ENCODE peak calls at places on chromosome 19, in nine cellular contexts. One of them, this sample, is unnamed.

GRCh38 chr19:11382898-11383705 is 1.0 kb downstream of the EPOR start:
- DNase-seq in astrocyte: no peak
- DNase-seq in GM23248: peak; percentile 55
- DNase-seq in fibroblast of lung: no peak
- DNase-seq in PC-3: peak; percentile 68
- DNase-seq in neural progenitor cell: peak; percentile 68
- DNase-seq in GM23338: peak; percentile 85
- DNase-seq in PC-9: no peak
- DNase-seq in hepatocyte: peak; percentile 81
- DNase-seq in this sample: no peak

GRCh38 chr19:58350871-58351557 is 2.3 kb downstream of the A1BG start:
- DNase-seq in astrocyte: no peak
- DNase-seq in hepatocyte: no peak
- DNase-seq in fibroblast of lung: no peak
- DNase-seq in PC-3: no peak
- DNase-seq in PC-9: no peak
- DNase-seq in neural progenitor cell: no peak
- DNase-seq in GM23248: no peak
- DNase-seq in GM23338: no peak
- DNase-seq in this sample: no peak

GRCh38 chr19:5308471-5309437 is 31.9 kb downstream of the PTPRS start:
- DNase-seq in GM23338: no peak
- DNase-seq in hepatocyte: peak; percentile 38
- DNase-seq in neural progenitor cell: no peak
- DNase-seq in astrocyte: peak; percentile 88
- DNase-seq in GM23248: peak; percentile 68
- DNase-seq in PC-9: no peak
- DNase-seq in fibroblast of lung: peak; percentile 95
- DNase-seq in PC-3: no peak
- DNase-seq in this sample: peak; percentile 87

GRCh38 chr19:35141627-35142401 is 1.2 kb upstream of the FXYD7 start:
- DNase-seq in hepatocyte: no peak
- DNase-seq in neural progenitor cell: peak; percentile 42
- DNase-seq in fibroblast of lung: no peak
- DNase-seq in GM23338: no peak
- DNase-seq in PC-9: no peak
- DNase-seq in PC-3: no peak
- DNase-seq in GM23248: no peak
- DNase-seq in astrocyte: no peak
- DNase-seq in this sample: no peak

GRCh38 chr19:55962186-55962585 is 14.6 kb downstream of the NLRP8 start:
- DNase-seq in PC-9: no peak
- DNase-seq in neural progenitor cell: no peak
- DNase-seq in PC-3: peak; percentile 72
- DNase-seq in astrocyte: no peak
- DNase-seq in GM23248: no peak
- DNase-seq in GM23338: no peak
- DNase-seq in fibroblast of lung: no peak
- DNase-seq in hepatocyte: no peak
- DNase-seq in this sample: no peak

GRCh38 chr19:41564515-41565383 is 11.2 kb upstream of the CEACAM21 start:
- DNase-seq in fibroblast of lung: no peak
- DNase-seq in GM23248: peak; percentile 47
- DNase-seq in GM23338: peak; percentile 69
- DNase-seq in PC-3: no peak
- DNase-seq in hepatocyte: no peak
- DNase-seq in PC-9: no peak
- DNase-seq in neural progenitor cell: peak; percentile 32
- DNase-seq in astrocyte: no peak
- DNase-seq in this sample: no peak

GRCh38 chr19:51777570-51778460 is 16.8 kb downstream of the FPR2 start:
- DNase-seq in astrocyte: peak; percentile 74
- DNase-seq in GM23248: peak; percentile 85
- DNase-seq in PC-9: peak; percentile 63
- DNase-seq in neural progenitor cell: peak; percentile 85
- DNase-seq in GM23338: peak; percentile 93
- DNase-seq in fibroblast of lung: peak; percentile 90
- DNase-seq in PC-3: peak; percentile 87
- DNase-seq in hepatocyte: peak; percentile 91
- DNase-seq in this sample: peak; percentile 68

GRCh38 chr19:16258440-16258903 is 60.8 kb downstream of the AP1M1 start:
- DNase-seq in fibroblast of lung: no peak
- DNase-seq in PC-9: no peak
- DNase-seq in hepatocyte: no peak
- DNase-seq in PC-3: no peak
- DNase-seq in astrocyte: no peak
- DNase-seq in neural progenitor cell: no peak
- DNase-seq in GM23338: no peak
- DNase-seq in GM23248: no peak
- DNase-seq in this sample: no peak

GRCh38 chr19:6271721-6272410 is 7.9 kb downstream of the MLLT1 start:
- DNase-seq in PC-3: peak; percentile 30
- DNase-seq in GM23338: peak; percentile 56
- DNase-seq in fibroblast of lung: peak; percentile 74
- DNase-seq in neural progenitor cell: peak; percentile 31
- DNase-seq in astrocyte: peak; percentile 80
- DNase-seq in GM23248: peak; percentile 89
- DNase-seq in hepatocyte: peak; percentile 76
- DNase-seq in PC-9: no peak
- DNase-seq in this sample: no peak

GRCh38 chr19:58356236-58356970 is 3.1 kb upstream of the A1BG start:
- DNase-seq in GM23248: peak; percentile 57
- DNase-seq in PC-3: no peak
- DNase-seq in PC-9: no peak
- DNase-seq in fibroblast of lung: peak; percentile 39
- DNase-seq in neural progenitor cell: no peak
- DNase-seq in astrocyte: no peak
- DNase-seq in hepatocyte: no peak
- DNase-seq in GM23338: peak; percentile 82
- DNase-seq in this sample: peak; percentile 18

GRCh38 chr19:22882797-22883196 is 50.7 kb downstream of the ZNF723 start:
- DNase-seq in GM23248: peak; percentile 27
- DNase-seq in neural progenitor cell: peak; percentile 2
- DNase-seq in PC-3: peak; percentile 68
- DNase-seq in hepatocyte: peak; percentile 13
- DNase-seq in PC-9: peak; percentile 55
- DNase-seq in GM23338: peak; percentile 78
- DNase-seq in astrocyte: peak; percentile 0
- DNase-seq in fibroblast of lung: peak; percentile 12
- DNase-seq in this sample: peak; percentile 17

GRCh38 chr19:18433735-18434398 is 4.1 kb downstream of the ISYNA1 start:
- DNase-seq in astrocyte: no peak
- DNase-seq in hepatocyte: no peak
- DNase-seq in PC-3: no peak
- DNase-seq in GM23248: no peak
- DNase-seq in GM23338: peak; percentile 85
- DNase-seq in neural progenitor cell: peak; percentile 70
- DNase-seq in PC-9: no peak
- DNase-seq in fibroblast of lung: no peak
- DNase-seq in this sample: no peak

GRCh38 chr19:17125728-17126677 is 50.4 kb downstream of the MYO9B start:
- DNase-seq in PC-3: no peak
- DNase-seq in hepatocyte: no peak
- DNase-seq in astrocyte: no peak
- DNase-seq in fibroblast of lung: peak; percentile 46
- DNase-seq in PC-9: no peak
- DNase-seq in GM23248: peak; percentile 72
- DNase-seq in neural progenitor cell: no peak
- DNase-seq in GM23338: peak; percentile 41
- DNase-seq in this sample: no peak

GRCh38 chr19:10163557-10163956 is 31.2 kb downstream of the DNMT1 start:
- DNase-seq in hepatocyte: no peak
- DNase-seq in fibroblast of lung: no peak
- DNase-seq in PC-3: no peak
- DNase-seq in GM23338: no peak
- DNase-seq in astrocyte: no peak
- DNase-seq in GM23248: no peak
- DNase-seq in PC-9: no peak
- DNase-seq in neural progenitor cell: no peak
- DNase-seq in this sample: no peak

GRCh38 chr19:45253396-45254027 is 2.4 kb downstream of the MARK4 start:
- DNase-seq in GM23338: no peak
- DNase-seq in PC-3: no peak
- DNase-seq in fibroblast of lung: no peak
- DNase-seq in hepatocyte: no peak
- DNase-seq in GM23248: peak; percentile 63
- DNase-seq in astrocyte: peak; percentile 17
- DNase-seq in neural progenitor cell: no peak
- DNase-seq in PC-9: no peak
- DNase-seq in this sample: peak; percentile 46

GRCh38 chr19:35692010-35692409 is 12.3 kb upstream of the ZBTB32 start:
- DNase-seq in astrocyte: no peak
- DNase-seq in PC-9: peak; percentile 55
- DNase-seq in GM23248: no peak
- DNase-seq in fibroblast of lung: no peak
- DNase-seq in PC-3: peak; percentile 23
- DNase-seq in hepatocyte: no peak
- DNase-seq in neural progenitor cell: no peak
- DNase-seq in GM23338: no peak
- DNase-seq in this sample: no peak

GRCh38 chr19:49921871-49922755 is 6.9 kb upstream of the ATF5 start:
- DNase-seq in GM23338: no peak
- DNase-seq in hepatocyte: no peak
- DNase-seq in neural progenitor cell: no peak
- DNase-seq in GM23248: peak; percentile 86
- DNase-seq in PC-9: no peak
- DNase-seq in fibroblast of lung: peak; percentile 61
- DNase-seq in PC-3: peak; percentile 40
- DNase-seq in astrocyte: peak; percentile 47
- DNase-seq in this sample: peak; percentile 50
- H3K4me1 ChIP-seq in GM23338: peaks cover 5% of the 10 kb centered on the region
- H3K4me1 ChIP-seq in hepatocyte: no peaks in the 10 kb centered on the region
- H3K4me1 ChIP-seq in neural progenitor cell: no peaks in the 10 kb centered on the region
- H3K4me1 ChIP-seq in GM23248: peaks cover 12% of the 10 kb centered on the region
- H3K4me1 ChIP-seq in PC-9: peaks cover 2% of the 10 kb centered on the region
- H3K4me1 ChIP-seq in fibroblast of lung: peaks cover 7% of the 10 kb centered on the region
- H3K4me1 ChIP-seq in PC-3: peaks cover 12% of the 10 kb centered on the region
- H3K4me1 ChIP-seq in astrocyte: peaks cover 13% of the 10 kb centered on the region
- H3K4me1 ChIP-seq in this sample: peaks cover 12% of the 10 kb centered on the region

GRCh38 chr19:15199219-15199651 is 1.6 kb downstream of the NOTCH3 start:
- DNase-seq in neural progenitor cell: no peak
- DNase-seq in GM23338: no peak
- DNase-seq in GM23248: no peak
- DNase-seq in astrocyte: no peak
- DNase-seq in hepatocyte: no peak
- DNase-seq in PC-9: no peak
- DNase-seq in fibroblast of lung: no peak
- DNase-seq in PC-3: no peak
- DNase-seq in this sample: no peak
- TF ChIP-seq EZH2 in neural progenitor cell: no peak
- TF ChIP-seq EZH2 in GM23338: no peak
- TF ChIP-seq EZH2 in GM23248: no peak
- TF ChIP-seq EZH2 in astrocyte: no peak
- TF ChIP-seq EZH2 in hepatocyte: no peak
- TF ChIP-seq EZH2 in PC-9: no peak
- TF ChIP-seq EZH2 in fibroblast of lung: peak; percentile 68
- TF ChIP-seq EZH2 in PC-3: no peak
- TF ChIP-seq EZH2 in this sample: no peak

GRCh38 chr19:3546119-3546518 is 7.1 kb downstream of the TEKTIP1 start:
- DNase-seq in PC-3: no peak
- DNase-seq in fibroblast of lung: no peak
- DNase-seq in hepatocyte: no peak
- DNase-seq in GM23338: no peak
- DNase-seq in PC-9: no peak
- DNase-seq in astrocyte: no peak
- DNase-seq in GM23248: no peak
- DNase-seq in neural progenitor cell: no peak
- DNase-seq in this sample: no peak

GRCh38 chr19:3544054-3544376 is 5.0 kb downstream of the TEKTIP1 start:
- DNase-seq in PC-9: no peak
- DNase-seq in fibroblast of lung: no peak
- DNase-seq in astrocyte: no peak
- DNase-seq in GM23248: no peak
- DNase-seq in GM23338: no peak
- DNase-seq in neural progenitor cell: no peak
- DNase-seq in hepatocyte: no peak
- DNase-seq in PC-3: no peak
- DNase-seq in this sample: no peak

GRCh38 chr19:3543150-3544053 is 4.4 kb downstream of the TEKTIP1 start:
- DNase-seq in neural progenitor cell: no peak
- DNase-seq in hepatocyte: no peak
- DNase-seq in PC-9: no peak
- DNase-seq in PC-3: no peak
- DNase-seq in GM23338: no peak
- DNase-seq in GM23248: no peak
- DNase-seq in astrocyte: no peak
- DNase-seq in fibroblast of lung: no peak
- DNase-seq in this sample: no peak

GRCh38 chr19:3545669-3546034 is 6.7 kb downstream of the TEKTIP1 start:
- DNase-seq in PC-9: no peak
- DNase-seq in fibroblast of lung: no peak
- DNase-seq in PC-3: no peak
- DNase-seq in GM23248: no peak
- DNase-seq in astrocyte: no peak
- DNase-seq in GM23338: no peak
- DNase-seq in hepatocyte: no peak
- DNase-seq in neural progenitor cell: no peak
- DNase-seq in this sample: no peak

DNA sequence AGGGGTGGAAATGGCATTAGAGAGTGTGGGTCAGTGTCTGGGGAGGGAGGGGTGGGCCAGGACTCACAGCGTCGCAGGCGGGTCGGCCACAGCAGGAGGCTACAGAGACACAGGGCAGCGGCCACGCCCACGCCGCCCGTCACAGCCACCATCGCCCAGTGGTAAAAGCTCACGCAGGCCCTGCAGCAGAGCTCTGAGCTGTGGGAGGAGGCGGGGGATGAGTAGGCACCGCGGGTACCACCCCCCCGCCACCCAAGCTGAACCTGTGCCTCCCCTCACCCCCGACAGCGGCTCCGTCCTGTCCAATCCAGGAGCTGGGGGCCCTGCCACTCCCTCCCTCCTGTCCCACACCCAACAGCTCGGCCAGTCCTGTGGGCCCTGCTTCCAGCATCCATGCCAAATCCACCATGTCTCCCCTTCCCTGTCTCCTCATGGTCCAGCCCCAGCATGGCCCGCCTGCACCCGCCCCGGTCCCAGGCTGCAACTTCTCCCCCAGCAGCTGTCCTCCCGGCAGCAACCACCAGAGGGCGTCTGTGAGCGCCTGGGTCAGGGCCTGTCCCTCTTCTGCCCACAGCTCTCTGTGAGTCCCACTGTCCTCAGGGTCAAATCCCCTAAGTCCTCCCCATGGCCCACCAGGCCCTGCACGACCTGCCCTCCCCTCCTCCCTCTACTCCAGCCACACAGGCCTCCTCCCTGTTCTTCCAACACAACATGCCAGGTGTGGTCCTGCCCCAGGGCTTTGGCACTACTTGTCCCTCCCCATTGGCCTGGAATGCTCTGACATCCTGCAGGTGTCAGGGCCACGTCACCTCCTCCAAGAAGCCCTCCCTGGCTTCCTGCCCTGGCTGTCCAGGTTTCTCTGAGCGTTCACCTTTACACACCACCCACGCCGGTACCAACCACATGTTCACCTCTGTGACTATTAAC is 6.0 kb downstream of the TEKTIP1 start:
- DNase-seq in hepatocyte: peak; percentile 58
- DNase-seq in neural progenitor cell: peak; percentile 60
- DNase-seq in PC-9: peak; percentile 48
- DNase-seq in GM23248: peak; percentile 62
- DNase-seq in astrocyte: no peak
- DNase-seq in PC-3: peak; percentile 60
- DNase-seq in GM23338: peak; percentile 76
- DNase-seq in fibroblast of lung: peak; percentile 42
- DNase-seq in this sample: peak; percentile 83
- H3K27ac ChIP-seq in hepatocyte: no peak overlapping the region
- H3K27ac ChIP-seq in neural progenitor cell: no peak overlapping the region
- H3K27ac ChIP-seq in PC-9: no peak overlapping the region
- H3K27ac ChIP-seq in GM23248: no peak overlapping the region
- H3K27ac ChIP-seq in astrocyte: no peak overlapping the region
- H3K27ac ChIP-seq in PC-3: no peak overlapping the region
- H3K27ac ChIP-seq in GM23338: no peak overlapping the region
- H3K27ac ChIP-seq in fibroblast of lung: no peak overlapping the region
- H3K27ac ChIP-seq in this sample: no peak overlapping the region

GRCh38 chr19:29573486-29573885 is 32.6 kb upstream of the POP4 start:
- DNase-seq in hepatocyte: no peak
- DNase-seq in GM23338: no peak
- DNase-seq in astrocyte: no peak
- DNase-seq in neural progenitor cell: no peak
- DNase-seq in fibroblast of lung: no peak
- DNase-seq in GM23248: no peak
- DNase-seq in PC-3: no peak
- DNase-seq in PC-9: no peak
- DNase-seq in this sample: no peak
- H3K4me1 ChIP-seq in hepatocyte: no peaks in the 10 kb centered on the region
- H3K4me1 ChIP-seq in GM23338: peaks cover 11% of the 10 kb centered on the region
- H3K4me1 ChIP-seq in astrocyte: no peaks in the 10 kb centered on the region
- H3K4me1 ChIP-seq in neural progenitor cell: peaks cover 4% of the 10 kb centered on the region
- H3K4me1 ChIP-seq in fibroblast of lung: no peaks in the 10 kb centered on the region
- H3K4me1 ChIP-seq in GM23248: no peaks in the 10 kb centered on the region
- H3K4me1 ChIP-seq in PC-3: no peaks in the 10 kb centered on the region
- H3K4me1 ChIP-seq in PC-9: no peaks in the 10 kb centered on the region
- H3K4me1 ChIP-seq in this sample: no peaks in the 10 kb centered on the region